ENCODE peak calls at places on chromosomes 4 and X, in ten cellular contexts. One of them, this sample, is unnamed.

GRCh38 chr4:88775026-88775425 is 77.4 kb upstream of the NAP1L5 start:
- DNase-seq in AG04450: no peak
- DNase-seq in fibroblast of pulmonary artery: no peak
- DNase-seq in lung: no peak
- DNase-seq in cardiac muscle cell: no peak
- DNase-seq in WTC11: no peak
- DNase-seq in fibroblast of mammary gland: no peak
- DNase-seq in dorsolateral prefrontal cortex: no peak
- DNase-seq in PC-9: no peak
- DNase-seq in GM12864: no peak
- DNase-seq in this sample: no peak

GRCh38 chr4:2786152-2786671 is 6.7 kb upstream of the SH3BP2 start:
- DNase-seq in AG04450: no peak
- DNase-seq in fibroblast of pulmonary artery: no peak
- DNase-seq in lung: no peak
- DNase-seq in cardiac muscle cell: no peak
- DNase-seq in WTC11: no peak
- DNase-seq in fibroblast of mammary gland: no peak
- DNase-seq in dorsolateral prefrontal cortex: peak
- DNase-seq in PC-9: no peak
- DNase-seq in GM12864: no peak
- DNase-seq in this sample: peak

GRCh38 chr4:37953620-37954325 is 6.4 kb upstream of the PTTG2 start:
- DNase-seq in AG04450: peak
- DNase-seq in fibroblast of pulmonary artery: no peak
- DNase-seq in lung: no peak
- DNase-seq in cardiac muscle cell: no peak
- DNase-seq in WTC11: no peak
- DNase-seq in fibroblast of mammary gland: peak
- DNase-seq in dorsolateral prefrontal cortex: no peak
- DNase-seq in PC-9: no peak
- DNase-seq in GM12864: no peak
- DNase-seq in this sample: no peak

GRCh38 chrX:138775501-138775900 is 64.0 kb upstream of the FGF13 start:
- DNase-seq in AG04450: no peak
- DNase-seq in fibroblast of pulmonary artery: peak
- DNase-seq in lung: no peak
- DNase-seq in cardiac muscle cell: peak
- DNase-seq in WTC11: no peak
- DNase-seq in fibroblast of mammary gland: peak
- DNase-seq in dorsolateral prefrontal cortex: no peak
- DNase-seq in PC-9: no peak
- DNase-seq in GM12864: no peak
- DNase-seq in this sample: peak

GRCh38 chrX:7266261-7266660 is 118.3 kb upstream of the PUDP start:
- DNase-seq in AG04450: no peak
- DNase-seq in fibroblast of pulmonary artery: no peak
- DNase-seq in lung: no peak
- DNase-seq in cardiac muscle cell: no peak
- DNase-seq in WTC11: no peak
- DNase-seq in fibroblast of mammary gland: peak
- DNase-seq in dorsolateral prefrontal cortex: no peak
- DNase-seq in PC-9: no peak
- DNase-seq in GM12864: no peak
- DNase-seq in this sample: no peak

GRCh38 chr4:149164282-149164681 is 651.4 kb downstream of the IQCM start:
- DNase-seq in AG04450: peak
- DNase-seq in fibroblast of pulmonary artery: peak
- DNase-seq in lung: no peak
- DNase-seq in cardiac muscle cell: peak
- DNase-seq in WTC11: peak
- DNase-seq in fibroblast of mammary gland: peak
- DNase-seq in dorsolateral prefrontal cortex: no peak
- DNase-seq in PC-9: no peak
- DNase-seq in GM12864: no peak
- DNase-seq in this sample: no peak

GRCh38 chr4:24730256-24731001 is 64.9 kb upstream of the SOD3 start:
- DNase-seq in AG04450: peak
- DNase-seq in fibroblast of pulmonary artery: peak
- DNase-seq in lung: peak
- DNase-seq in cardiac muscle cell: no peak
- DNase-seq in WTC11: no peak
- DNase-seq in fibroblast of mammary gland: peak
- DNase-seq in dorsolateral prefrontal cortex: peak
- DNase-seq in PC-9: no peak
- DNase-seq in GM12864: no peak
- DNase-seq in this sample: no peak

GRCh38 chr4:114694770-114695169 is 96.2 kb downstream of the UGT8 start:
- DNase-seq in AG04450: no peak
- DNase-seq in fibroblast of pulmonary artery: peak
- DNase-seq in lung: no peak
- DNase-seq in cardiac muscle cell: peak
- DNase-seq in WTC11: no peak
- DNase-seq in fibroblast of mammary gland: peak
- DNase-seq in dorsolateral prefrontal cortex: no peak
- DNase-seq in PC-9: no peak
- DNase-seq in GM12864: no peak
- DNase-seq in this sample: peak

GRCh38 chr4:26020083-26020668 is 106.2 kb downstream of the SMIM20 start:
- DNase-seq in AG04450: peak
- DNase-seq in fibroblast of pulmonary artery: peak
- DNase-seq in lung: no peak
- DNase-seq in cardiac muscle cell: no peak
- DNase-seq in WTC11: no peak
- DNase-seq in fibroblast of mammary gland: peak
- DNase-seq in dorsolateral prefrontal cortex: no peak
- DNase-seq in PC-9: no peak
- DNase-seq in GM12864: no peak
- DNase-seq in this sample: no peak
- TF ChIP-seq CTCF in AG04450: no peak
- TF ChIP-seq CTCF in fibroblast of pulmonary artery: no peak
- TF ChIP-seq CTCF in lung: no peak
- TF ChIP-seq CTCF in cardiac muscle cell: no peak
- TF ChIP-seq CTCF in WTC11: no peak
- TF ChIP-seq CTCF in fibroblast of mammary gland: no peak
- TF ChIP-seq CTCF in dorsolateral prefrontal cortex: no peak
- TF ChIP-seq CTCF in PC-9: no peak
- TF ChIP-seq CTCF in GM12864: no peak
- TF ChIP-seq CTCF in this sample: no peak

GRCh38 chrX:110145854-110146253 is 142.9 kb downstream of the TMEM164 start:
- DNase-seq in AG04450: no peak
- DNase-seq in fibroblast of pulmonary artery: peak
- DNase-seq in lung: no peak
- DNase-seq in cardiac muscle cell: peak
- DNase-seq in WTC11: peak
- DNase-seq in fibroblast of mammary gland: peak
- DNase-seq in dorsolateral prefrontal cortex: no peak
- DNase-seq in PC-9: no peak
- DNase-seq in GM12864: no peak
- DNase-seq in this sample: peak
- TF ChIP-seq CTCF in AG04450: peak
- TF ChIP-seq CTCF in fibroblast of pulmonary artery: peak
- TF ChIP-seq CTCF in lung: peak
- TF ChIP-seq CTCF in cardiac muscle cell: peak
- TF ChIP-seq CTCF in WTC11: no peak
- TF ChIP-seq CTCF in fibroblast of mammary gland: peak
- TF ChIP-seq CTCF in dorsolateral prefrontal cortex: peak
- TF ChIP-seq CTCF in PC-9: peak
- TF ChIP-seq CTCF in GM12864: peak
- TF ChIP-seq CTCF in this sample: peak

GRCh38 chr4:7723625-7724024 is 216.0 kb downstream of the AFAP1 start:
- DNase-seq in AG04450: no peak
- DNase-seq in fibroblast of pulmonary artery: no peak
- DNase-seq in lung: no peak
- DNase-seq in cardiac muscle cell: no peak
- DNase-seq in WTC11: no peak
- DNase-seq in fibroblast of mammary gland: no peak
- DNase-seq in dorsolateral prefrontal cortex: no peak
- DNase-seq in PC-9: no peak
- DNase-seq in GM12864: no peak
- DNase-seq in this sample: no peak

GRCh38 chr4:7722716-7723115 is 216.9 kb downstream of the AFAP1 start:
- DNase-seq in AG04450: no peak
- DNase-seq in fibroblast of pulmonary artery: no peak
- DNase-seq in lung: no peak
- DNase-seq in cardiac muscle cell: no peak
- DNase-seq in WTC11: no peak
- DNase-seq in fibroblast of mammary gland: no peak
- DNase-seq in dorsolateral prefrontal cortex: no peak
- DNase-seq in PC-9: no peak
- DNase-seq in GM12864: no peak
- DNase-seq in this sample: no peak

GRCh38 chr4:7719354-7720174 is 220.1 kb downstream of the AFAP1 start:
- DNase-seq in AG04450: no peak
- DNase-seq in fibroblast of pulmonary artery: peak
- DNase-seq in lung: peak
- DNase-seq in cardiac muscle cell: peak
- DNase-seq in WTC11: peak
- DNase-seq in fibroblast of mammary gland: peak
- DNase-seq in dorsolateral prefrontal cortex: peak
- DNase-seq in PC-9: no peak
- DNase-seq in GM12864: no peak
- DNase-seq in this sample: peak

GRCh38 chr4:7725951-7726350 is 213.7 kb downstream of the AFAP1 start:
- DNase-seq in AG04450: no peak
- DNase-seq in fibroblast of pulmonary artery: no peak
- DNase-seq in lung: no peak
- DNase-seq in cardiac muscle cell: no peak
- DNase-seq in WTC11: no peak
- DNase-seq in fibroblast of mammary gland: peak
- DNase-seq in dorsolateral prefrontal cortex: peak
- DNase-seq in PC-9: no peak
- DNase-seq in GM12864: no peak
- DNase-seq in this sample: no peak

GRCh38 chr4:7721984-7722551 is 217.6 kb downstream of the AFAP1 start:
- DNase-seq in AG04450: no peak
- DNase-seq in fibroblast of pulmonary artery: peak
- DNase-seq in lung: no peak
- DNase-seq in cardiac muscle cell: no peak
- DNase-seq in WTC11: no peak
- DNase-seq in fibroblast of mammary gland: no peak
- DNase-seq in dorsolateral prefrontal cortex: no peak
- DNase-seq in PC-9: no peak
- DNase-seq in GM12864: no peak
- DNase-seq in this sample: no peak
- TF ChIP-seq CTCF in AG04450: peak
- TF ChIP-seq CTCF in fibroblast of pulmonary artery: peak
- TF ChIP-seq CTCF in lung: no peak
- TF ChIP-seq CTCF in cardiac muscle cell: peak
- TF ChIP-seq CTCF in WTC11: no peak
- TF ChIP-seq CTCF in fibroblast of mammary gland: no peak
- TF ChIP-seq CTCF in dorsolateral prefrontal cortex: no peak
- TF ChIP-seq CTCF in PC-9: no peak
- TF ChIP-seq CTCF in GM12864: peak
- TF ChIP-seq CTCF in this sample: no peak

GRCh38 chrX:80138938-80139337 is 124.4 kb downstream of the TBX22 start:
- DNase-seq in AG04450: no peak
- DNase-seq in fibroblast of pulmonary artery: no peak
- DNase-seq in lung: no peak
- DNase-seq in cardiac muscle cell: no peak
- DNase-seq in WTC11: no peak
- DNase-seq in fibroblast of mammary gland: no peak
- DNase-seq in dorsolateral prefrontal cortex: no peak
- DNase-seq in PC-9: no peak
- DNase-seq in GM12864: no peak
- DNase-seq in this sample: no peak

DNA sequence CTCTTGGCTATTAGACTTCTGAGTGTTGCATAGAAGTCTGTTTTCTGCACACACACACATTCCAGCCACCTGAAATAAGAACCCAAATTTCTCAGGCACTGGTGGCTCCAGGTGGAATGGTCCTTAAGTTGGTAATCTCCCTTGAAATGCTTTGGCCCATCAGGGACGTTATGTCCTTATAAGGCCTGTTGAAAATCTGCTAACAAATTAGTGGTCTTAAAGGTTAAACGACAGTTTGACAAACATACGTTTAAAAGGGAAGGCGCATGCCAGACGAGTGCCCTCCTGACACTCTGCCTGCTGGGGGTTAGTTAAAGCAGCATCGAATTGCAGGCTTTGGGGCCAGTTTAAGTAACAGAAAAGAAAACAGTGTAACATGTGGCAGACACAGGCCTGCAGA is 125.0 kb downstream of the TBX22 start:
- DNase-seq in AG04450: no peak
- DNase-seq in fibroblast of pulmonary artery: no peak
- DNase-seq in lung: no peak
- DNase-seq in cardiac muscle cell: no peak
- DNase-seq in WTC11: no peak
- DNase-seq in fibroblast of mammary gland: no peak
- DNase-seq in dorsolateral prefrontal cortex: no peak
- DNase-seq in PC-9: no peak
- DNase-seq in GM12864: no peak
- DNase-seq in this sample: no peak
- TF ChIP-seq CTCF in AG04450: no peak
- TF ChIP-seq CTCF in fibroblast of pulmonary artery: no peak
- TF ChIP-seq CTCF in lung: no peak
- TF ChIP-seq CTCF in cardiac muscle cell: no peak
- TF ChIP-seq CTCF in WTC11: no peak
- TF ChIP-seq CTCF in fibroblast of mammary gland: no peak
- TF ChIP-seq CTCF in dorsolateral prefrontal cortex: no peak
- TF ChIP-seq CTCF in PC-9: no peak
- TF ChIP-seq CTCF in GM12864: no peak
- TF ChIP-seq CTCF in this sample: no peak

DNA sequence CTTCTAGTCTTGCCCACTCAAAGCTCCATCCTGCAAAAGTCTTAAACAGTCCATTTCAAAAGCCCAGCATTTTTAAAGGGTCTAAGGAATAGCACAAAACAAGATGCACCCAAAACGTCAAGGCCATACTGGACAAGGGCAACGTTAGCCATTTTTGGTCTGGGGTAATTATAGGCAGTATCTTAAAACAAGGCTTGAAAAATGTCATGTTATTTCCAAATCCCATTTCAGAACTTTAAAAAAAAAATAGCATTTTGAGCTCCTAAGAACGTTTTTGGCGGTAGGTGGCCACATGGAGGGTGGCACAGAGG is 584 bp upstream of the TMEM165 start:
- DNase-seq in AG04450: no peak
- DNase-seq in fibroblast of pulmonary artery: no peak
- DNase-seq in lung: no peak
- DNase-seq in cardiac muscle cell: no peak
- DNase-seq in WTC11: no peak
- DNase-seq in fibroblast of mammary gland: no peak
- DNase-seq in dorsolateral prefrontal cortex: no peak
- DNase-seq in PC-9: no peak
- DNase-seq in GM12864: no peak
- DNase-seq in this sample: no peak
- TF ChIP-seq CTCF in AG04450: peak
- TF ChIP-seq CTCF in fibroblast of pulmonary artery: no peak
- TF ChIP-seq CTCF in lung: no peak
- TF ChIP-seq CTCF in cardiac muscle cell: peak
- TF ChIP-seq CTCF in WTC11: no peak
- TF ChIP-seq CTCF in fibroblast of mammary gland: no peak
- TF ChIP-seq CTCF in dorsolateral prefrontal cortex: no peak
- TF ChIP-seq CTCF in PC-9: no peak
- TF ChIP-seq CTCF in GM12864: no peak
- TF ChIP-seq CTCF in this sample: no peak

DNA sequence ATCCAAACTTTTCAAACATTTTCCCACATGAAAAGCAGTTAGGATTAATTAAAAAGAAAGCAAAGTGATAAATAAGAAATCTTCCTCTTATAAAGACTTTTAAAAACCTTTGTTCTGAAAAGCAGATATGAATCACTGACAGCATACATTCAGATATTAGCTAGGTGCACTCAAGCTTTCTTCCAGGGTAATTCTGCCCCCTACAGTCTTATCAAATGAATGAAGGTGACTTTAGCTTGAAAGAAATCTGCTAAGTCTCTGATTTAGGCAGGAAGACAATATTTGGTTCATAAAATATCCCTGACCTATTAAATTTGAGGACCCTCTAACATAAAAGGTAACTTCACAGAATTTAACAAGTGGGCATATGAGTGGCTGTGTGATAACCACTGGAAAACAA is 209.1 kb upstream of the FAM47A start:
- DNase-seq in AG04450: no peak
- DNase-seq in fibroblast of pulmonary artery: peak
- DNase-seq in lung: no peak
- DNase-seq in cardiac muscle cell: peak
- DNase-seq in WTC11: no peak
- DNase-seq in fibroblast of mammary gland: no peak
- DNase-seq in dorsolateral prefrontal cortex: no peak
- DNase-seq in PC-9: no peak
- DNase-seq in GM12864: no peak
- DNase-seq in this sample: no peak
- TF ChIP-seq CTCF in AG04450: no peak
- TF ChIP-seq CTCF in fibroblast of pulmonary artery: no peak
- TF ChIP-seq CTCF in lung: no peak
- TF ChIP-seq CTCF in cardiac muscle cell: no peak
- TF ChIP-seq CTCF in WTC11: no peak
- TF ChIP-seq CTCF in fibroblast of mammary gland: no peak
- TF ChIP-seq CTCF in dorsolateral prefrontal cortex: no peak
- TF ChIP-seq CTCF in PC-9: peak
- TF ChIP-seq CTCF in GM12864: no peak
- TF ChIP-seq CTCF in this sample: no peak